ENCODE peak calls at places on chromosomes 7 and 10, in nine cellular contexts. V is sciatic nerve; W is CD8-positive, alpha-beta T cell; J is left lung; Y is aorta; T is endothelial cell of umbilical vein; U is body of pancreas; I is activated CD4-positive, alpha-beta T cell treated with anti-CD3 and anti-CD28 coated beads for 1 hour; R is COR-L47. G is an unnamed sample.

GRCh38 chr10:91415816-91416215 is 5.7 kb downstream of the HECTD2 start:
- DNase-seq in Y (no peak), W (no peak), T (no peak), U (no peak), R (no peak), J (no peak), V (no peak), I (no peak), G (no peak)

GRCh38 chr10:11931038-11931437 is 107.9 kb downstream of the PROSER2 start:
- DNase-seq in V (no peak), U (no peak), T (no peak), Y (no peak), R (no peak), W (no peak), I (no peak), J (no peak), G (no peak)

GRCh38 chr10:103478671-103479070 is 369 bp downstream of the CALHM3 start:
- DNase-seq in U (no peak), V (no peak), W (no peak), T (no peak), Y (no peak), J (peak), I (no peak), R (no peak), G (no peak)

GRCh38 chr7:138981332-138982203 is at the start of gene KIAA1549:
- DNase-seq in J (peak), T (peak), R (peak), U (peak), W (no peak), Y (peak), I (peak), V (peak), G (peak)

GRCh38 chr10:100653957-100654834 is 91.2 kb upstream of the PAX2 start:
- DNase-seq in J (no peak), U (no peak), Y (no peak), R (no peak), V (no peak), I (no peak), W (no peak), T (no peak), G (no peak)

GRCh38 chr7:96188623-96188991 is 133.3 kb downstream of the SLC25A13 start:
- DNase-seq in T (no peak), Y (no peak), V (no peak), U (no peak), R (no peak), J (no peak), W (no peak), I (no peak), G (no peak)

GRCh38 chr10:79884006-79884405 is 57.5 kb downstream of the NUTM2E start:
- DNase-seq in J (no peak), T (no peak), U (no peak), W (no peak), V (no peak), Y (no peak), R (no peak), I (no peak), G (no peak)

GRCh38 chr10:32692174-32692573 is 246.2 kb downstream of the CCDC7 start:
- DNase-seq in R (no peak), W (no peak), J (no peak), U (no peak), T (no peak), V (no peak), Y (no peak), I (no peak), G (no peak)

GRCh38 chr10:75685187-75685586 is 253.8 kb downstream of the LRMDA start:
- DNase-seq in J (no peak), V (no peak), W (no peak), U (no peak), T (no peak), Y (no peak), R (no peak), I (no peak), G (no peak)

GRCh38 chr10:18231480-18231879 is 91.3 kb downstream of the CACNB2 start:
- DNase-seq in R (no peak), Y (no peak), I (no peak), J (no peak), T (no peak), W (no peak), V (no peak), U (no peak), G (no peak)

GRCh38 chr7:40303996-40304395 is 169.2 kb downstream of the SUGCT start:
- DNase-seq in I (no peak), R (no peak), T (peak), W (no peak), U (no peak), V (no peak), Y (no peak), J (no peak), G (no peak)

GRCh38 chr7:150356265-150356897 is 12.2 kb upstream of the REPIN1 start:
- DNase-seq in V (peak), I (no peak), Y (no peak), W (no peak), T (peak), U (no peak), R (peak), J (no peak), G (peak)

GRCh38 chr7:18402488-18403183 is 92.9 kb upstream of the HDAC9 start:
- DNase-seq in U (no peak), J (no peak), W (no peak), V (no peak), R (peak), I (no peak), T (no peak), Y (no peak), G (no peak)

GRCh38 chr7:138383166-138383565 is 76.9 kb upstream of the TRIM24 start:
- DNase-seq in R (no peak), T (no peak), V (no peak), W (no peak), J (no peak), I (no peak), Y (no peak), U (no peak), G (no peak)

GRCh38 chr7:121195859-121196588 is 132.8 kb upstream of the WNT16 start:
- DNase-seq in U (no peak), I (no peak), R (no peak), W (no peak), Y (no peak), V (no peak), J (no peak), T (no peak), G (no peak)

GRCh38 chr7:77450054-77450453 is 33.9 kb upstream of the GSAP start:
- DNase-seq in U (no peak), T (no peak), I (no peak), V (no peak), Y (no peak), J (no peak), R (no peak), W (no peak), G (no peak)

GRCh38 chr10:53997953-53998352 is 803.1 kb downstream of the PCDH15 start:
- DNase-seq in I (no peak), V (no peak), T (peak), R (no peak), U (no peak), Y (no peak), W (no peak), J (no peak), G (no peak)

GRCh38 chr10:87700031-87700796 is 40.5 kb downstream of the PAPSS2 start:
- DNase-seq in T (no peak), I (no peak), U (no peak), Y (no peak), W (no peak), R (no peak), J (no peak), V (no peak), G (no peak)

GRCh38 chr7:111796671-111797070 is 234.4 kb upstream of the IMMP2L start:
- DNase-seq in V (no peak), U (no peak), T (no peak), J (no peak), W (no peak), R (no peak), I (no peak), Y (no peak), G (peak)

GRCh38 chr10:6567894-6568293 is 12.2 kb downstream of the PRKCQ start:
- DNase-seq in Y (no peak), J (no peak), W (no peak), I (no peak), T (no peak), V (no peak), R (no peak), U (no peak), G (no peak)

GRCh38 chr7:80847027-80847426 is 71.8 kb downstream of the SEMA3C start:
- DNase-seq in T (no peak), U (no peak), W (no peak), Y (no peak), V (no peak), R (no peak), J (no peak), I (no peak), G (no peak)

G was measured in naive thymus-derived CD4-positive, alpha-beta T cell.